ENCODE peak calls at places on chromosomes 5 and 9, in seven cellular contexts. R, M, H, T, C, A and F are unnamed samples.
A peak's percentile ranks its signal among the peaks of the same experiment; 100 is the strongest.

GRCh38 chr9:120852240-120853018 is 9.7 kb upstream of the PSMD5 start:
- DNase-seq in C (no peak), M (no peak), A (no peak), R (no peak), H (no peak), T (no peak), F (no peak)

GRCh38 chr9:137303031-137303892 is 1.2 kb upstream of the NRARP start:
- DNase-seq in C (no peak), H (no peak), R (no peak), T (no peak), M (no peak), A (peak; percentile 66), F (no peak)

GRCh38 chr9:128136816-128137793 is 9.6 kb upstream of the PTGES2 start:
- DNase-seq in R (no peak), A (no peak), T (peak; percentile 51), H (no peak), C (no peak), M (no peak), F (no peak)

GRCh38 chr9:105359899-105360298 is 87.9 kb upstream of the FSD1L start:
- DNase-seq in C (no peak), T (no peak), M (no peak), A (no peak), R (no peak), H (no peak), F (no peak)

GRCh38 chr5:148209151-148209550 is 6.3 kb downstream of the SPINK6 start:
- DNase-seq in T (no peak), C (peak; percentile 1), M (no peak), H (no peak), R (no peak), A (no peak), F (no peak)

GRCh38 chr5:180175015-180175431 is 34.0 kb downstream of the RASGEF1C start:
- DNase-seq in M (no peak), A (no peak), R (no peak), C (no peak), H (no peak), T (no peak), F (no peak)

GRCh38 chr9:138114501-138115245 is 237.1 kb downstream of the CACNA1B start:
- DNase-seq in H (no peak), R (no peak), T (no peak), M (no peak), A (no peak), C (no peak), F (no peak)

GRCh38 chr5:131664929-131665328 is 29.9 kb upstream of the RAPGEF6 start:
- DNase-seq in A (no peak), H (no peak), T (no peak), C (no peak), M (no peak), R (no peak), F (no peak)

GRCh38 chr9:80492221-80492620 is 920.5 kb downstream of the TLE4 start:
- DNase-seq in T (no peak), R (no peak), C (no peak), H (no peak), A (no peak), M (no peak), F (no peak)

GRCh38 chr9:121282309-121283071 is 14.5 kb downstream of the GSN start:
- DNase-seq in C (no peak), T (peak; percentile 37), R (no peak), M (no peak), H (no peak), A (no peak), F (no peak)

GRCh38 chr5:132489871-132490483 is 596 bp downstream of the IRF1 start:
- DNase-seq in R (no peak), A (no peak), C (no peak), T (peak; percentile 68), H (peak; percentile 45), M (peak; percentile 54), F (no peak)

GRCh38 chr5:62082370-62082778 is 223.6 kb upstream of the KIF2A start:
- DNase-seq in M (no peak), A (no peak), R (peak; percentile 29), T (no peak), C (no peak), H (no peak), F (no peak)

GRCh38 chr5:82165740-82166530 is 112.2 kb downstream of the RPS23 start:
- DNase-seq in A (no peak), C (peak; percentile 71), R (peak; percentile 59), M (peak; percentile 71), T (peak; percentile 76), H (peak; percentile 27), F (peak; percentile 39)

GRCh38 chr5:65125681-65126080 is 356.0 kb downstream of the ADAMTS6 start:
- DNase-seq in R (no peak), T (no peak), M (no peak), H (no peak), A (peak; percentile 27), C (no peak), F (no peak)

GRCh38 chr5:65823174-65823573 is 101.2 kb downstream of the NLN start:
- DNase-seq in R (peak; percentile 32), H (no peak), A (no peak), M (no peak), T (no peak), C (no peak), F (no peak)

GRCh38 chr5:9932770-9933169 is 302.6 kb upstream of the TAS2R1 start:
- DNase-seq in T (peak; percentile 11), R (peak; percentile 1), A (no peak), C (no peak), H (no peak), M (no peak), F (no peak)

GRCh38 chr5:5436206-5436765 is 13.8 kb downstream of the ICE1 start:
- DNase-seq in C (no peak), H (no peak), T (no peak), M (no peak), R (no peak), A (no peak), F (no peak)

GRCh38 chr5:81855576-81855975 is 104.7 kb upstream of the SSBP2 start:
- DNase-seq in R (no peak), T (no peak), M (no peak), A (no peak), H (no peak), C (no peak), F (no peak)

GRCh38 chr5:137376127-137376526 is 123.0 kb downstream of the SPOCK1 start:
- DNase-seq in M (no peak), C (no peak), A (no peak), H (peak; percentile 24), T (no peak), R (no peak), F (no peak)

GRCh38 chr5:17448877-17449276 is 49.2 kb upstream of the TAF11L2 start:
- DNase-seq in C (no peak), M (no peak), H (no peak), R (no peak), T (no peak), A (no peak), F (no peak)

GRCh38 chr9:110123364-110124095 is 84.4 kb downstream of the C9orf152 start:
- DNase-seq in T (no peak), R (no peak), C (no peak), M (no peak), H (no peak), A (no peak), F (no peak)

GRCh38 chr5:122093415-122093814 is 15.4 kb upstream of the LOX start:
- DNase-seq in T (no peak), R (no peak), H (no peak), A (no peak), C (no peak), M (no peak), F (no peak)

GRCh38 chr5:56358703-56359428 is 125.7 kb upstream of the ANKRD55 start:
- DNase-seq in T (no peak), M (peak; percentile 18), H (no peak), R (peak; percentile 31), C (peak; percentile 100), A (no peak), F (no peak)

GRCh38 chr5:137563646-137564474 is 64.7 kb upstream of the SPOCK1 start:
- DNase-seq in R (no peak), T (no peak), H (no peak), C (no peak), A (no peak), M (no peak), F (no peak)

GRCh38 chr9:2289234-2289755 is 274.1 kb downstream of the SMARCA2 start:
- DNase-seq in R (no peak), T (no peak), A (no peak), M (no peak), C (no peak), H (no peak), F (no peak)

GRCh38 chr5:71922584-71923106 is 184.6 kb upstream of the MAP1B start:
- DNase-seq in T (no peak), C (peak; percentile 3), A (no peak), R (peak; percentile 85), M (no peak), H (no peak), F (no peak)

GRCh38 chr9:5354184-5354583 is 14.5 kb upstream of the RLN1 start:
- DNase-seq in M (no peak), A (no peak), R (no peak), T (no peak), H (no peak), C (no peak), F (no peak)

DNA sequence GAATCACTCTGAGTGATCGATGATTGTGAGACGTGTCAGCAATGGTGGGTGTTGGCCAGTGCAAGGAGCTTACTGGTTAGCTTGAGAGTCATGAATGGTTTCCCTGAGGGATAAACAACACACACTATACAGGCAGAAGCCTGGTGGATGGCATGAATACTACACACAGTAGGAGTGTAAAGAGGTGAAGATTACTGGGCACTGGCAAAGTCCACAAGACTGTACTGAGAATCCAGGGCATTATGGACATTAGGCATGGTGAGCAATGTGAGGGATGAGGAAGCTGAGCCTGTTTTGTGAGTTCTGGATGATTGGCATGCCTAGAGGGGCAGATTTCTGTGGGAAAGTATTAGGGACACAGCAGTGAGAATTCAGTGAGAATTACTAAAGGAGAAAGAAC is 71.3 kb downstream of the KDM4C start:
- DNase-seq in H (no peak), T (no peak), M (no peak), R (peak; percentile 4), C (peak; percentile 57), A (no peak), F (no peak)
- TF ChIP-seq SP1 in H (no peak), T (no peak), M (no peak), R (no peak), C (no peak), A (no peak), F (no peak)

DNA sequence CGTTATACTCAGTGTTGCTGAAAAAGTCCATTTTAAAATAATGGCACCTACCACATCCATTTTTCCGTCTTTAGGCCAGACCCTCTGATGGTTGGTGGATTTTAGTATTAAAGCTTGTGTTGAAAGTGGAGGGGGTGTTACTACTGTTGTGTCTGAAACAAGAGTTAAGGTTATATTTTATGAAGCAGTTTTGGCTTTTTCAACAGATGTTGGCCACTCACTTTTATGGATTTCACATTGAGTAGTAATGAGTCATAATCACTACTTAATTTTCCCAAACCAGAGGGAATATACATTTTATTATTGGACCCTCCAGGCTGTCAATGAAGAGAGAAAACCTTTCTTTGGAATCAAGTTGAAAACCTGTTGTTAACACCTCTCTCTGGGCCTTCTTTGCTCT is 88.0 kb downstream of the TRIO start:
- DNase-seq in A (no peak), C (no peak), H (no peak), T (no peak), R (no peak), M (no peak), F (no peak)
- TF ChIP-seq SP1 in A (no peak), C (no peak), H (no peak), T (no peak), R (no peak), M (no peak), F (no peak)

GRCh38 chr5:78526049-78526525 is 122.5 kb downstream of the LHFPL2 start:
- DNase-seq in A (no peak), R (no peak), C (no peak), H (no peak), M (no peak), T (peak; percentile 55), F (peak; percentile 48)
- TF ChIP-seq SP1 in A (no peak), R (no peak), C (no peak), H (no peak), M (no peak), T (no peak), F (no peak)

GRCh38 chr9:107999890-108000289 is 510.3 kb upstream of the KLF4 start:
- DNase-seq in H (no peak), T (no peak), A (no peak), R (peak; percentile 62), M (no peak), C (no peak), F (no peak)
- TF ChIP-seq SP1 in H (no peak), T (no peak), A (no peak), R (no peak), M (no peak), C (no peak), F (no peak)